ENCODE peak calls at places on chromosome 21, in seven cellular contexts. S, I, K, Z, B, L and X are unnamed samples.

GRCh38 chr21:39670741-39671140 is 58.0 kb downstream of the B3GALT5 start:
- DNase-seq in S (no peak), I (no peak), K (no peak), Z (no peak), B (no peak), L (no peak), X (no peak)

GRCh38 chr21:26148834-26149354 is 21.7 kb downstream of the APP start:
- DNase-seq in S (no peak), I (peak), K (no peak), Z (peak), B (peak), L (no peak), X (no peak)

GRCh38 chr21:45449658-45450502 is 44.9 kb downstream of the COL18A1 start:
- DNase-seq in S (no peak), I (no peak), K (no peak), Z (no peak), B (no peak), L (no peak), X (no peak)

GRCh38 chr21:32728455-32729237 is 833 bp upstream of the SYNJ1 start:
- DNase-seq in S (no peak), I (no peak), K (no peak), Z (no peak), B (no peak), L (no peak), X (no peak)

GRCh38 chr21:45818904-45819285 is 162.7 kb upstream of the COL6A1 start:
- DNase-seq in S (no peak), I (no peak), K (no peak), Z (no peak), B (peak), L (no peak), X (no peak)

GRCh38 chr21:42455754-42456440 is 40.1 kb downstream of the RSPH1 start:
- DNase-seq in S (no peak), I (no peak), K (no peak), Z (no peak), B (no peak), L (no peak), X (no peak)

GRCh38 chr21:36188081-36188681 is 31.6 kb downstream of the DOP1B start:
- DNase-seq in S (no peak), I (peak), K (peak), Z (peak), B (no peak), L (no peak), X (no peak)

GRCh38 chr21:15638856-15639549 is 90.8 kb upstream of the USP25 start:
- DNase-seq in S (no peak), I (no peak), K (peak), Z (no peak), B (no peak), L (no peak), X (no peak)

GRCh38 chr21:39313042-39313456 is 383 bp downstream of the BRWD1 start:
- DNase-seq in S (peak), I (no peak), K (peak), Z (peak), B (peak), L (no peak), X (no peak)

GRCh38 chr21:42623684-42624083 is 29.7 kb upstream of the PDE9A start:
- DNase-seq in S (no peak), I (no peak), K (no peak), Z (no peak), B (no peak), L (no peak), X (no peak)

GRCh38 chr21:36125513-36126121 is 9.3 kb upstream of the CBR3 start:
- DNase-seq in S (peak), I (peak), K (peak), Z (peak), B (peak), L (no peak), X (peak)

GRCh38 chr21:46116189-46116845 is 18.4 kb downstream of the COL6A2 start:
- DNase-seq in S (peak), I (no peak), K (no peak), Z (no peak), B (no peak), L (no peak), X (no peak)